ENCODE peak calls at places on chromosomes 5 and 9, in ten cellular contexts. One of them, this sample, is unnamed.

GRCh38 chr5:156474251-156474650 is 147.3 kb downstream of the SGCD start:
- DNase-seq in activated CD8-positive, alpha-beta memory T cell treated with anti-CD3 and anti-CD28 coated beads for 48 hours: no peak
- DNase-seq in AML-193: no peak
- DNase-seq in brain microvascular endothelial cell: peak
- DNase-seq in activated T-helper 1 cell treated with anti-CD3 and anti-CD28 coated beads, Interleukin-12 subunit alpha, Interleukin-12 subunit beta, Interleukin-2, Interleukin-4 antibody, amounts not matched to agents 30 ng/mL and 10 ng/mL and 1 ng/mL, durations not matched to agents 14 hours and 24 hours and 36 hours: no peak
- DNase-seq in islet precursor cell: no peak
- DNase-seq in ACHN: no peak
- DNase-seq in HCT116: no peak
- DNase-seq in breast epithelium: no peak
- DNase-seq in Right ventricle myocardium superior: peak
- DNase-seq in this sample: peak

GRCh38 chr5:11248958-11249357 is 487.9 kb upstream of the DAP start:
- DNase-seq in Right ventricle myocardium superior: no peak
- DNase-seq in activated CD8-positive, alpha-beta memory T cell treated with anti-CD3 and anti-CD28 coated beads for 48 hours: no peak
- DNase-seq in islet precursor cell: no peak
- DNase-seq in AML-193: no peak
- DNase-seq in ACHN: no peak
- DNase-seq in activated T-helper 1 cell treated with anti-CD3 and anti-CD28 coated beads, Interleukin-12 subunit alpha, Interleukin-12 subunit beta, Interleukin-2, Interleukin-4 antibody, amounts not matched to agents 30 ng/mL and 10 ng/mL and 1 ng/mL, durations not matched to agents 14 hours and 24 hours and 36 hours: no peak
- DNase-seq in breast epithelium: no peak
- DNase-seq in HCT116: no peak
- DNase-seq in brain microvascular endothelial cell: no peak
- DNase-seq in this sample: no peak

GRCh38 chr5:108788142-108788541 is 40.4 kb downstream of the FER start:
- DNase-seq in activated CD8-positive, alpha-beta memory T cell treated with anti-CD3 and anti-CD28 coated beads for 48 hours: no peak
- DNase-seq in activated T-helper 1 cell treated with anti-CD3 and anti-CD28 coated beads, Interleukin-12 subunit alpha, Interleukin-12 subunit beta, Interleukin-2, Interleukin-4 antibody, amounts not matched to agents 30 ng/mL and 10 ng/mL and 1 ng/mL, durations not matched to agents 14 hours and 24 hours and 36 hours: no peak
- DNase-seq in ACHN: no peak
- DNase-seq in breast epithelium: no peak
- DNase-seq in islet precursor cell: no peak
- DNase-seq in brain microvascular endothelial cell: no peak
- DNase-seq in Right ventricle myocardium superior: peak
- DNase-seq in AML-193: no peak
- DNase-seq in HCT116: no peak
- DNase-seq in this sample: peak

GRCh38 chr5:135538261-135538660 is 2.5 kb upstream of the NEUROG1 start:
- DNase-seq in islet precursor cell: peak
- DNase-seq in AML-193: no peak
- DNase-seq in ACHN: no peak
- DNase-seq in brain microvascular endothelial cell: no peak
- DNase-seq in HCT116: no peak
- DNase-seq in Right ventricle myocardium superior: no peak
- DNase-seq in activated CD8-positive, alpha-beta memory T cell treated with anti-CD3 and anti-CD28 coated beads for 48 hours: no peak
- DNase-seq in breast epithelium: no peak
- DNase-seq in activated T-helper 1 cell treated with anti-CD3 and anti-CD28 coated beads, Interleukin-12 subunit alpha, Interleukin-12 subunit beta, Interleukin-2, Interleukin-4 antibody, amounts not matched to agents 30 ng/mL and 10 ng/mL and 1 ng/mL, durations not matched to agents 14 hours and 24 hours and 36 hours: no peak
- DNase-seq in this sample: no peak

GRCh38 chr5:181185560-181185959 is 19.4 kb downstream of the TRIM7 start:
- DNase-seq in activated T-helper 1 cell treated with anti-CD3 and anti-CD28 coated beads, Interleukin-12 subunit alpha, Interleukin-12 subunit beta, Interleukin-2, Interleukin-4 antibody, amounts not matched to agents 30 ng/mL and 10 ng/mL and 1 ng/mL, durations not matched to agents 14 hours and 24 hours and 36 hours: no peak
- DNase-seq in HCT116: no peak
- DNase-seq in AML-193: no peak
- DNase-seq in brain microvascular endothelial cell: no peak
- DNase-seq in Right ventricle myocardium superior: no peak
- DNase-seq in islet precursor cell: no peak
- DNase-seq in ACHN: no peak
- DNase-seq in breast epithelium: no peak
- DNase-seq in activated CD8-positive, alpha-beta memory T cell treated with anti-CD3 and anti-CD28 coated beads for 48 hours: no peak
- DNase-seq in this sample: no peak

GRCh38 chr9:137784641-137785513 is 92.7 kb upstream of the CACNA1B start:
- DNase-seq in AML-193: no peak
- DNase-seq in breast epithelium: no peak
- DNase-seq in brain microvascular endothelial cell: no peak
- DNase-seq in HCT116: no peak
- DNase-seq in ACHN: no peak
- DNase-seq in Right ventricle myocardium superior: no peak
- DNase-seq in activated T-helper 1 cell treated with anti-CD3 and anti-CD28 coated beads, Interleukin-12 subunit alpha, Interleukin-12 subunit beta, Interleukin-2, Interleukin-4 antibody, amounts not matched to agents 30 ng/mL and 10 ng/mL and 1 ng/mL, durations not matched to agents 14 hours and 24 hours and 36 hours: no peak
- DNase-seq in islet precursor cell: no peak
- DNase-seq in activated CD8-positive, alpha-beta memory T cell treated with anti-CD3 and anti-CD28 coated beads for 48 hours: no peak
- DNase-seq in this sample: no peak

GRCh38 chr5:62791059-62791458 is 212.4 kb downstream of the LRRC70 start:
- DNase-seq in islet precursor cell: no peak
- DNase-seq in breast epithelium: no peak
- DNase-seq in AML-193: peak
- DNase-seq in HCT116: peak
- DNase-seq in Right ventricle myocardium superior: no peak
- DNase-seq in activated CD8-positive, alpha-beta memory T cell treated with anti-CD3 and anti-CD28 coated beads for 48 hours: no peak
- DNase-seq in brain microvascular endothelial cell: peak
- DNase-seq in activated T-helper 1 cell treated with anti-CD3 and anti-CD28 coated beads, Interleukin-12 subunit alpha, Interleukin-12 subunit beta, Interleukin-2, Interleukin-4 antibody, amounts not matched to agents 30 ng/mL and 10 ng/mL and 1 ng/mL, durations not matched to agents 14 hours and 24 hours and 36 hours: no peak
- DNase-seq in ACHN: peak
- DNase-seq in this sample: no peak

GRCh38 chr5:60487885-60488425 is 212.0 kb downstream of the DEPDC1B start:
- DNase-seq in AML-193: no peak
- DNase-seq in ACHN: no peak
- DNase-seq in Right ventricle myocardium superior: no peak
- DNase-seq in activated T-helper 1 cell treated with anti-CD3 and anti-CD28 coated beads, Interleukin-12 subunit alpha, Interleukin-12 subunit beta, Interleukin-2, Interleukin-4 antibody, amounts not matched to agents 30 ng/mL and 10 ng/mL and 1 ng/mL, durations not matched to agents 14 hours and 24 hours and 36 hours: no peak
- DNase-seq in brain microvascular endothelial cell: peak
- DNase-seq in breast epithelium: no peak
- DNase-seq in islet precursor cell: peak
- DNase-seq in activated CD8-positive, alpha-beta memory T cell treated with anti-CD3 and anti-CD28 coated beads for 48 hours: no peak
- DNase-seq in HCT116: no peak
- DNase-seq in this sample: no peak

This sample was measured in right cardiac atrium.